ENCODE peak calls at places on chromosomes 16 and 17, in five cellular contexts. X is IMR-90, F is HCT116, K is H1, L is prostate gland. Z is an unnamed sample. For H3K4me1, the result is how much of the 10 kb centered on the place peaks cover.

GRCh38 chr16:25614836-25615235 is 76.9 kb upstream of the HS3ST4 start:
- DNase-seq in X (no peak), L (no peak), K (no peak), F (no peak), Z (no peak)

GRCh38 chr17:62819511-62820221 is 11.6 kb upstream of the MARCHF10 start:
- DNase-seq in X (peak), F (peak), K (no peak), L (peak), Z (no peak)

GRCh38 chr17:39863918-39864746 is at the start of gene IKZF3:
- DNase-seq in F (no peak), X (peak), K (peak), L (peak), Z (peak)

GRCh38 chr16:77574867-77575619 is 140.2 kb upstream of the ADAMTS18 start:
- DNase-seq in X (no peak), F (no peak), K (no peak), L (no peak), Z (no peak)

GRCh38 chr16:56189990-56190902 is 1.0 kb upstream of the GNAO1 start:
- DNase-seq in K (no peak), L (no peak), X (no peak), F (no peak), Z (no peak)

GRCh38 chr17:41029633-41030245 is at the start of gene KRTAP1-4:
- DNase-seq in F (no peak), X (no peak), K (no peak), L (no peak), Z (no peak)

GRCh38 chr17:77894126-77894956 is 64.2 kb upstream of the TNRC6C start:
- DNase-seq in F (no peak), X (no peak), L (no peak), K (no peak), Z (no peak)

GRCh38 chr16:67857547-67858233 is 10.2 kb upstream of the CENPT start:
- DNase-seq in L (peak), K (no peak), X (peak), F (no peak), Z (peak)

GRCh38 chr17:57354669-57355068 is 98.3 kb downstream of the MSI2 start:
- DNase-seq in X (no peak), K (no peak), F (no peak), L (no peak), Z (no peak)
- H3K4me1 ChIP-seq in X (under half), K (under half), F (under half), L (under half), Z (under half)

GRCh38 chr17:45132569-45133463 is 501 bp upstream of the PLCD3 start:
- DNase-seq in F (peak), L (peak), X (peak), K (no peak), Z (peak)

GRCh38 chr17:45136846-45137560 is 1.5 kb downstream of the ACBD4 start:
- DNase-seq in F (no peak), L (no peak), X (no peak), K (no peak), Z (no peak)

GRCh38 chr17:45137561-45138305 is 2.2 kb downstream of the ACBD4 start:
- DNase-seq in L (no peak), F (no peak), X (no peak), K (no peak), Z (peak)

GRCh38 chr17:45135978-45136791 is 698 bp downstream of the ACBD4 start:
- DNase-seq in X (no peak), F (no peak), L (no peak), K (no peak), Z (peak)

GRCh38 chr17:45135192-45135977 is at the start of gene ACBD4:
- DNase-seq in L (peak), X (peak), K (peak), F (peak), Z (peak)
- TF ChIP-seq POLR2A in L (peak), X (peak), K (peak), F (no peak), Z (peak)

GRCh38 chr17:18235743-18236256 is 10.4 kb downstream of the LLGL1 start:
- DNase-seq in L (no peak), F (no peak), K (no peak), X (peak), Z (no peak)

GRCh38 chr17:18236494-18236893 is 11.1 kb downstream of the LLGL1 start:
- DNase-seq in X (no peak), F (no peak), L (no peak), K (no peak), Z (no peak)

GRCh38 chr17:18234853-18235380 is 9.5 kb downstream of the LLGL1 start:
- DNase-seq in F (no peak), X (no peak), L (no peak), K (no peak), Z (no peak)

GRCh38 chr17:18238299-18238698 is 12.9 kb downstream of the LLGL1 start:
- DNase-seq in L (no peak), F (no peak), K (no peak), X (no peak), Z (no peak)

DNA sequence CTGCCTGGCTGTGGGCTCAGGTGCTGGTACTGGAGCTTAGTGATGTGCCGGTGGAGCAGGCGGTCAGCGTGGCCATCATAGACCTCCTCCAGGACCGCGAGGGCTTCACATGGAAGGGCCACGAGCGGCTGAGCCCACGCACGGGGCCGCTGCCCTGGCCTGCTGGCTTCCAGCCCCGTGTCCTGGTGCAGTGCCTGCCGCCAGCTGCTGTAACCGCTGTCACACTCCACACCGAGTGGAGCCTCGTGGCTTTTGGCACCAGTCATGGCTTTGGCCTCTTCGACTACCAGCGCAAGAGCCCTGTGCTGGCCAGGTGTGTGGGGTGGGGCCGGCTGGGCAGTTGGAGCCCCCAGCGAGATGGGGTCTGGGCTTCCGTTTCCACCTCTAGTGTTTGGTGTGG is 12.0 kb downstream of the LLGL1 start:
- DNase-seq in F (no peak), X (no peak), L (no peak), K (no peak), Z (no peak)
- H3K4me1 ChIP-seq in F (under half), X (under half), L (under half), K (under half), Z (under half)

GRCh38 chr16:84836234-84836647 is 16.5 kb downstream of the CRISPLD2 start:
- DNase-seq in K (peak), X (peak), L (peak), F (no peak), Z (peak)
- TF ChIP-seq POLR2A in K (no peak), X (no peak), L (no peak), F (no peak), Z (no peak)

GRCh38 chr17:19387921-19388521 is 1.0 kb upstream of the MFAP4 start:
- DNase-seq in X (peak), K (no peak), L (no peak), F (no peak), Z (no peak)

GRCh38 chr17:19384723-19385391 is 2.1 kb downstream of the MFAP4 start:
- DNase-seq in X (peak), K (no peak), F (no peak), L (peak), Z (no peak)

GRCh38 chr17:19386974-19387920 is at the start of gene MFAP4:
- DNase-seq in L (no peak), X (peak), F (no peak), K (no peak), Z (peak)

GRCh38 chr17:19388791-19389190 is 1.8 kb upstream of the MFAP4 start:
- DNase-seq in K (no peak), L (no peak), X (peak), F (no peak), Z (peak)

DNA sequence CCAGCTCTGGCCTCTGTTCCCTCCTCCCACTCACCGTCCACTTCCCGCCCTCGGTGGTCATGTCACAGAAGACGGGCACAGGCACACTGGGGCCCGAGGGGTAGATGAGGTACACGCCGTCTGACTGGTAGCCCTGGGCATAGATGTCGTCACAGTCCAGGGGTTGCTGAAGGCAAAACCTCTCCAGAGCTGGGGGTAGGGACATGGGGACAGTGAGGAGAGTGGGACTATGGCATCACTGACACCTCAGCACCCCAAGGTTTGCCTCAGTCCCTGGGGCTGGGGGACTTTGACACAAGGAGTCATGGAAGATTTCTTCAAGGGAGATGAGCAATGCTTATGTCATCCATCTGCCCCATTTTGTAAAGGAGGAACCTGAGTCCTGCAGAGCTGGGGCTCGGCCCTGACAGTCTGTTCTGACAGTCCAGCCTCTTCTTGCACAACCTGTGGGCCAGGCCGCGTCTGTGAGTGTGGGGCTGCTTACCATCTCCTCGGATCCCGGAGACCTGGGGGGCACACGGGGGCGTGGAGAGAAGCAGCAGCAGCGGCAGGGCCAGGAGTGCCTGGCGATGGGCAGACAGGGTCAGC is 620 bp downstream of the MFAP4 start:
- DNase-seq in L (no peak), K (no peak), X (peak), F (no peak), Z (peak)
- H3K4me1 ChIP-seq in L (under half), K (under half), X (half or more), F (under half), Z (under half)